ENCODE peak calls at places on chromosomes 3 and 15, in five cellular contexts. C is IMR-90, K is tibial artery, F is astrocyte of the cerebellum, D is stomach. X is an unnamed sample.

GRCh38 chr15:28021281-28022039 is 77.7 kb downstream of the OCA2 start:
- DNase-seq in D (no peak), C (peak), K (no peak), F (peak), X (no peak)

GRCh38 chr3:129352045-129352444 is 73.4 kb downstream of the HMCES start:
- DNase-seq in K (no peak), C (no peak), D (no peak), F (no peak), X (no peak)

GRCh38 chr15:81115054-81115939 is 18.8 kb upstream of the CFAP161 start:
- DNase-seq in F (no peak), K (no peak), C (no peak), D (no peak), X (no peak)

GRCh38 chr3:172836390-172836997 is 86.0 kb downstream of the ECT2 start:
- DNase-seq in C (peak), D (no peak), F (peak), K (no peak), X (peak)

GRCh38 chr15:32716960-32717289 is 879 bp upstream of the GREM1 start:
- DNase-seq in F (no peak), K (no peak), D (no peak), C (no peak), X (no peak)

GRCh38 chr3:177596822-177597271 is 399.6 kb upstream of the TBL1XR1 start:
- DNase-seq in K (no peak), F (no peak), D (no peak), C (no peak), X (no peak)

GRCh38 chr3:187051066-187051465 is 88.2 kb downstream of the RPL39L start:
- DNase-seq in F (no peak), K (no peak), D (no peak), C (no peak), X (no peak)

GRCh38 chr3:25448750-25449684 is 21.0 kb downstream of the RARB start:
- DNase-seq in K (peak), F (peak), D (peak), C (peak), X (peak)

GRCh38 chr3:177330771-177331170 is 133.5 kb upstream of the TBL1XR1 start:
- DNase-seq in F (no peak), K (no peak), D (no peak), C (no peak), X (peak)

GRCh38 chr15:77909131-77909940 is 168.2 kb downstream of the TBC1D2B start:
- DNase-seq in F (no peak), K (no peak), D (no peak), C (no peak), X (no peak)

GRCh38 chr15:83158393-83158792 is 49.2 kb downstream of the HDGFL3 start:
- DNase-seq in K (no peak), F (no peak), D (no peak), C (no peak), X (peak)

GRCh38 chr15:74482661-74483060 is 21.7 kb upstream of the UBL7 start:
- DNase-seq in D (no peak), F (no peak), C (no peak), K (peak), X (peak)

GRCh38 chr3:66195347-66195783 is 25.4 kb upstream of the SLC25A26 start:
- DNase-seq in K (peak), D (peak), F (peak), C (peak), X (peak)

GRCh38 chr3:151379083-151379734 is 5.3 kb downstream of the P2RY12 start:
- DNase-seq in K (no peak), D (no peak), C (no peak), F (no peak), X (peak)

GRCh38 chr15:67916565-67916964 is 76.7 kb upstream of the RNU6-1 start:
- DNase-seq in K (no peak), C (no peak), F (no peak), D (no peak), X (no peak)

GRCh38 chr3:144364797-144365196 is 393.2 kb downstream of the DIPK2A start:
- DNase-seq in D (no peak), K (no peak), C (no peak), F (no peak), X (peak)

GRCh38 chr15:60421544-60421943 is 23.8 kb upstream of the ANXA2 start:
- DNase-seq in K (no peak), D (no peak), F (peak), C (peak), X (peak)

GRCh38 chr3:184716652-184717607 is 5.1 kb upstream of the MAGEF1 start:
- DNase-seq in C (peak), K (no peak), F (peak), D (no peak), X (peak)

GRCh38 chr3:111732248-111732879 is 126.7 kb upstream of the PHLDB2 start:
- DNase-seq in C (no peak), D (peak), F (no peak), K (no peak), X (no peak)

GRCh38 chr3:129463736-129464135 is 23.7 kb downstream of the IFT122 start:
- DNase-seq in K (no peak), C (no peak), D (no peak), F (no peak), X (no peak)

GRCh38 chr3:111668912-111669488 is 73.9 kb upstream of the ZBED2 start:
- DNase-seq in K (no peak), D (no peak), F (no peak), C (peak), X (peak)

GRCh38 chr15:71761649-71762048 is 48.7 kb upstream of the NR2E3 start:
- DNase-seq in D (peak), F (peak), C (peak), K (no peak), X (peak)

GRCh38 chr15:78212546-78213424 is 21.6 kb downstream of the ACSBG1 start:
- DNase-seq in D (peak), F (peak), K (no peak), C (peak), X (peak)

GRCh38 chr3:79421273-79421672 is 346.5 kb downstream of the ROBO1 start:
- DNase-seq in K (no peak), F (no peak), D (no peak), C (no peak), X (no peak)

GRCh38 chr3:149969110-149969944 is 1.4 kb downstream of the PFN2 start:
- DNase-seq in F (peak), K (peak), D (no peak), C (peak), X (peak)

GRCh38 chr3:126539558-126540250 is 15.7 kb downstream of the CHST13 start:
- DNase-seq in D (no peak), K (peak), C (no peak), F (no peak), X (no peak)

GRCh38 chr3:120350431-120350941 is 1.3 kb upstream of the LRRC58 start:
- DNase-seq in K (peak), C (peak), D (no peak), F (peak), X (peak)
- H3K4me3 ChIP-seq in K (peak), C (no peak), D (no peak), F (no peak), X (peak)

DNA sequence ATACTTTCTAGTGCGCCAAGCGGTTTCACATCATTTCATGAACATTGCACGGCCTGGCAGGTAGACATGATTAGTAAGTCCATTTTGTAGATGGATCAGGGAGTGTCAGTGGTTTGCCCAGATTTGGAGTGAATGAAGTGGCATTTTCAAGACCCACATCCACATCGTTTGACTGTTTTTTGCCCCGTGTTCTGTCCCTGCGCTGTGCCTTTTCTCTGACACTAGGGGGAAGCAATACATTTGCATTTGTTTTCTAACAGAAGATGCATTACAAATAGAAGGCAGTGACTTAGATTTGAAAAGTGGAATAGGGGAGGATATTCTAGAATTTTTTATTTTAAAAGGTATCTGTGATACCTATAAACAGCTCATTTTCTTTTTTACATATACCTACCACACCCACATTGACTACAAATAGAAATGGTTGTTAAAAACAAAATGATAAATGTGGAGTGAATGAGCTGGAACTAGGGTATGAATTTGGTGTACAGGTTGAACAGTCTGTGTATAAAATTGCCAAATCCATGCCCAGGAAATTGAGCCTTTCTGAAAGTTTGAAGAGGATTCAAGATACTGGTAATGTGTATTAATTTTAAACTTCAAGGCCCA is 98.0 kb downstream of the USP13 start:
- DNase-seq in C (peak), D (no peak), F (peak), K (no peak), X (peak)
- TF ChIP-seq CTCF in C (peak), D (peak), F (peak), K (peak), X (peak)

GRCh38 chr3:157373783-157374182 is 62.9 kb upstream of the PTX3 start:
- DNase-seq in D (no peak), C (peak), K (no peak), F (no peak), X (peak)

GRCh38 chr3:157376596-157377300 is 59.9 kb upstream of the PTX3 start:
- DNase-seq in C (no peak), K (no peak), F (no peak), D (no peak), X (no peak)

GRCh38 chr3:157374931-157375330 is 61.7 kb upstream of the PTX3 start:
- DNase-seq in F (no peak), D (no peak), C (no peak), K (no peak), X (no peak)

GRCh38 chr3:157379741-157380140 is 56.9 kb upstream of the PTX3 start:
- DNase-seq in D (no peak), F (no peak), K (no peak), C (no peak), X (no peak)

GRCh38 chr3:157375342-157375986 is 61.2 kb upstream of the PTX3 start:
- DNase-seq in F (no peak), C (peak), K (no peak), D (no peak), X (no peak)
- H3K4me3 ChIP-seq in F (no peak), C (no peak), K (no peak), D (no peak), X (no peak)

DNA sequence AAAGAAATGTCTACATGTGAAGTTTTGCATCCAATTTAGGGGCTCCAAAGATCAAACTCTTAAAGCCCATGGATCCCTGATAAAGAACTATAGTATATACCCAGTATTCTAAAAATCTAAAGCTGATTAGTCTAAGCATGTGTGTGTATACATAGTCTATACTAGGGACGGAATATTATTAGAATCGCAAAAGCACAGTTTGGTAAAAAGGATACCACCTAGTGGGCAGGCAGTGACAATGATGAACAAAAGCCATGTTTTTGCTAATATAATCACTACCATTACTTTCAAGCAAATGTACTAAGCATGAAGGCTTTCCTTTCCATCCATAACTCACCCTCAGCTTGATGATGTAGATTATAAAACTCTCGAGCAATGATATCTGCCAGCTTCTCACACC is 16.5 kb downstream of the POLQ start:
- DNase-seq in C (peak), F (no peak), K (no peak), D (no peak), X (no peak)
- TF ChIP-seq CTCF in C (peak), F (peak), K (no peak), D (no peak), X (peak)

DNA sequence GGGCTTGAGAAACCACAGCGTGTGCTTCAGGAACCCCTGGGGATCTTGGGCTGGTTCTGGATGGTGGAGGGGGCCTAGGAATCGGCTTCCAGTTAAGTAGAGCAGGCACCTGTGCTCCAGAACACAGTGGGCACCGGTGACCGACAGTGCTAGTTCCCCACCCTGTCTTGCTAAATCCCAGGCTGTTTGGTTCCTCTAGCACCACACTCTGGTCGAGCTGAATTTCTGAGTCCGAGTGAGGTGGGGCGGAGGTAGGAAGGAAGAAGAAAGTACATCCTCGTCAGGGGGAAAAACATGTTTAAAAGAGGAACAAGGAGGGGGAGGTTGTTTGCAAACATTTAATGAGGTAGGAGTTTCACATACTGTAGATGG is 29.1 kb downstream of the SLC6A6 start:
- DNase-seq in D (no peak), F (no peak), C (no peak), K (no peak), X (no peak)
- H3K4me3 ChIP-seq in D (no peak), F (no peak), C (no peak), K (no peak), X (no peak)

X was measured in foreskin fibroblast.